ENCODE peak calls at places on chromosomes 7 and 10, in nine cellular contexts. W is NCI-H1092, X is cardiac septum, U is upper lobe of left lung, D is NCI-H146, S is H7, F is left cardiac atrium, Q is BJ, H is iPS-NIHi11. Y is an unnamed sample.

GRCh38 chr10:18418579-18419210 is 232.7 kb downstream of the NSUN6 start:
- DNase-seq in W (no peak), X (no peak), U (no peak), D (no peak), S (no peak), F (no peak), Q (no peak), H (no peak), Y (no peak)

GRCh38 chr7:20269726-20270125 is 52.5 kb upstream of the MACC1 start:
- DNase-seq in W (no peak), X (no peak), U (no peak), D (no peak), S (no peak), F (no peak), Q (peak; percentile 18), H (no peak), Y (no peak)

GRCh38 chr7:55019329-55019690 is 493 bp downstream of the EGFR start:
- DNase-seq in W (no peak), X (no peak), U (peak; percentile 92), D (no peak), S (no peak), F (peak; percentile 80), Q (no peak), H (peak; percentile 80), Y (no peak)

GRCh38 chr7:123131556-123132345 is 68.0 kb downstream of the SLC13A1 start:
- DNase-seq in W (no peak), X (no peak), U (no peak), D (peak; percentile 62), S (no peak), F (no peak), Q (no peak), H (no peak), Y (no peak)

GRCh38 chr7:17105701-17106100 is 192.8 kb upstream of the AHR start:
- DNase-seq in W (no peak), X (no peak), U (no peak), D (peak; percentile 36), S (no peak), F (no peak), Q (no peak), H (no peak), Y (no peak)

GRCh38 chr7:138979226-138979979 is 1.8 kb downstream of the KIAA1549 start:
- DNase-seq in W (no peak), X (no peak), U (no peak), D (no peak), S (no peak), F (no peak), Q (no peak), H (no peak), Y (no peak)

GRCh38 chr10:113177163-113177935 is 227.3 kb downstream of the TCF7L2 start:
- DNase-seq in W (peak; percentile 56), X (no peak), U (no peak), D (no peak), S (peak; percentile 41), F (no peak), Q (no peak), H (no peak), Y (no peak)

GRCh38 chr7:140673063-140673769 is 471 bp downstream of the ADCK2 start:
- DNase-seq in W (no peak), X (no peak), U (peak; percentile 93), D (peak; percentile 81), S (peak; percentile 90), F (peak; percentile 60), Q (no peak), H (peak; percentile 81), Y (peak; percentile 49)

GRCh38 chr10:35563266-35563891 is 41.8 kb upstream of the GJD4 start:
- DNase-seq in W (peak; percentile 14), X (no peak), U (no peak), D (peak; percentile 60), S (peak; percentile 85), F (peak; percentile 56), Q (no peak), H (peak; percentile 77), Y (peak; percentile 34)

GRCh38 chr7:2621948-2622640 is 9.7 kb upstream of the TTYH3 start:
- DNase-seq in W (peak; percentile 34), X (no peak), U (no peak), D (no peak), S (peak; percentile 92), F (peak; percentile 55), Q (no peak), H (peak; percentile 65), Y (no peak)

GRCh38 chr10:126062132-126063032 is 166.0 kb downstream of the FANK1 start:
- DNase-seq in W (no peak), X (peak; percentile 86), U (no peak), D (no peak), S (no peak), F (peak; percentile 96), Q (peak; percentile 97), H (no peak), Y (no peak)